ENCODE peak calls at places on chromosomes 12 and 14, in eight cellular contexts. One of them, this sample, is unnamed.
A peak's percentile ranks its signal among the peaks of the same experiment; 100 is the strongest.

GRCh38 chr12:125775507-125775906 is 710.3 kb downstream of the AACS start:
- DNase-seq in WERI-Rb-1: no peak
- DNase-seq in endodermal cell: no peak
- DNase-seq in CD8-positive, alpha-beta T cell: no peak
- DNase-seq in CD4-positive, alpha-beta T cell: no peak
- DNase-seq in heart right ventricle: no peak
- DNase-seq in HL-60: no peak
- DNase-seq in stomach: no peak
- DNase-seq in this sample: no peak

GRCh38 chr14:37796703-37797416 is 201.4 kb downstream of the TTC6 start:
- DNase-seq in CD4-positive, alpha-beta T cell: no peak
- DNase-seq in CD8-positive, alpha-beta T cell: no peak
- DNase-seq in stomach: no peak
- DNase-seq in heart right ventricle: no peak
- DNase-seq in HL-60: no peak
- DNase-seq in endodermal cell: no peak
- DNase-seq in WERI-Rb-1: no peak
- DNase-seq in this sample: no peak

GRCh38 chr12:113422929-113423669 is 919 bp downstream of the SDSL start:
- DNase-seq in heart right ventricle: no peak
- DNase-seq in CD4-positive, alpha-beta T cell: no peak
- DNase-seq in HL-60: no peak
- DNase-seq in endodermal cell: no peak
- DNase-seq in WERI-Rb-1: no peak
- DNase-seq in CD8-positive, alpha-beta T cell: no peak
- DNase-seq in stomach: no peak
- DNase-seq in this sample: no peak

GRCh38 chr12:16350682-16351081 is 3.2 kb downstream of the MGST1 start:
- DNase-seq in HL-60: peak; percentile 75
- DNase-seq in CD4-positive, alpha-beta T cell: no peak
- DNase-seq in CD8-positive, alpha-beta T cell: no peak
- DNase-seq in WERI-Rb-1: no peak
- DNase-seq in heart right ventricle: peak; percentile 12
- DNase-seq in endodermal cell: no peak
- DNase-seq in stomach: no peak
- DNase-seq in this sample: no peak

GRCh38 chr14:29616922-29617321 is 310.7 kb downstream of the PRKD1 start:
- DNase-seq in endodermal cell: no peak
- DNase-seq in WERI-Rb-1: no peak
- DNase-seq in CD4-positive, alpha-beta T cell: no peak
- DNase-seq in HL-60: no peak
- DNase-seq in heart right ventricle: no peak
- DNase-seq in stomach: no peak
- DNase-seq in CD8-positive, alpha-beta T cell: no peak
- DNase-seq in this sample: no peak

GRCh38 chr14:73295198-73295796 is 58.0 kb downstream of the PAPLN start:
- DNase-seq in HL-60: no peak
- DNase-seq in stomach: no peak
- DNase-seq in CD4-positive, alpha-beta T cell: no peak
- DNase-seq in heart right ventricle: no peak
- DNase-seq in CD8-positive, alpha-beta T cell: no peak
- DNase-seq in WERI-Rb-1: no peak
- DNase-seq in endodermal cell: no peak
- DNase-seq in this sample: no peak

GRCh38 chr14:85702937-85703336 is 173.0 kb downstream of the FLRT2 start:
- DNase-seq in HL-60: no peak
- DNase-seq in heart right ventricle: no peak
- DNase-seq in CD8-positive, alpha-beta T cell: no peak
- DNase-seq in WERI-Rb-1: no peak
- DNase-seq in stomach: no peak
- DNase-seq in endodermal cell: no peak
- DNase-seq in CD4-positive, alpha-beta T cell: no peak
- DNase-seq in this sample: no peak

GRCh38 chr14:68157971-68158371 is 338.4 kb downstream of the RAD51B start:
- DNase-seq in WERI-Rb-1: no peak
- DNase-seq in CD4-positive, alpha-beta T cell: no peak
- DNase-seq in stomach: no peak
- DNase-seq in heart right ventricle: no peak
- DNase-seq in endodermal cell: no peak
- DNase-seq in CD8-positive, alpha-beta T cell: no peak
- DNase-seq in HL-60: no peak
- DNase-seq in this sample: no peak

GRCh38 chr12:68240975-68241374 is 12.4 kb downstream of the IL22 start:
- DNase-seq in HL-60: no peak
- DNase-seq in stomach: no peak
- DNase-seq in CD4-positive, alpha-beta T cell: peak; percentile 28
- DNase-seq in CD8-positive, alpha-beta T cell: peak; percentile 37
- DNase-seq in WERI-Rb-1: no peak
- DNase-seq in endodermal cell: no peak
- DNase-seq in heart right ventricle: no peak
- DNase-seq in this sample: no peak

GRCh38 chr14:65496178-65496993 is 83.9 kb downstream of the FUT8 start:
- DNase-seq in WERI-Rb-1: no peak
- DNase-seq in heart right ventricle: no peak
- DNase-seq in endodermal cell: no peak
- DNase-seq in CD8-positive, alpha-beta T cell: no peak
- DNase-seq in stomach: no peak
- DNase-seq in CD4-positive, alpha-beta T cell: no peak
- DNase-seq in HL-60: no peak
- DNase-seq in this sample: no peak

GRCh38 chr14:89773151-89773550 is 181.4 kb downstream of the EFCAB11 start:
- DNase-seq in HL-60: no peak
- DNase-seq in CD4-positive, alpha-beta T cell: no peak
- DNase-seq in heart right ventricle: no peak
- DNase-seq in stomach: no peak
- DNase-seq in WERI-Rb-1: no peak
- DNase-seq in endodermal cell: peak; percentile 53
- DNase-seq in CD8-positive, alpha-beta T cell: no peak
- DNase-seq in this sample: no peak

GRCh38 chr14:89771251-89771650 is 183.3 kb downstream of the EFCAB11 start:
- DNase-seq in endodermal cell: no peak
- DNase-seq in stomach: no peak
- DNase-seq in CD8-positive, alpha-beta T cell: no peak
- DNase-seq in CD4-positive, alpha-beta T cell: no peak
- DNase-seq in WERI-Rb-1: no peak
- DNase-seq in heart right ventricle: no peak
- DNase-seq in HL-60: no peak
- DNase-seq in this sample: no peak

GRCh38 chr14:89775161-89775560 is 179.4 kb downstream of the EFCAB11 start:
- DNase-seq in endodermal cell: no peak
- DNase-seq in stomach: no peak
- DNase-seq in heart right ventricle: no peak
- DNase-seq in HL-60: no peak
- DNase-seq in WERI-Rb-1: no peak
- DNase-seq in CD4-positive, alpha-beta T cell: no peak
- DNase-seq in CD8-positive, alpha-beta T cell: no peak
- DNase-seq in this sample: no peak

GRCh38 chr14:89767861-89768268 is 186.7 kb downstream of the EFCAB11 start:
- DNase-seq in CD8-positive, alpha-beta T cell: peak; percentile 69
- DNase-seq in stomach: no peak
- DNase-seq in endodermal cell: peak; percentile 79
- DNase-seq in WERI-Rb-1: peak; percentile 57
- DNase-seq in heart right ventricle: no peak
- DNase-seq in CD4-positive, alpha-beta T cell: peak; percentile 55
- DNase-seq in HL-60: peak; percentile 70
- DNase-seq in this sample: peak; percentile 59

DNA sequence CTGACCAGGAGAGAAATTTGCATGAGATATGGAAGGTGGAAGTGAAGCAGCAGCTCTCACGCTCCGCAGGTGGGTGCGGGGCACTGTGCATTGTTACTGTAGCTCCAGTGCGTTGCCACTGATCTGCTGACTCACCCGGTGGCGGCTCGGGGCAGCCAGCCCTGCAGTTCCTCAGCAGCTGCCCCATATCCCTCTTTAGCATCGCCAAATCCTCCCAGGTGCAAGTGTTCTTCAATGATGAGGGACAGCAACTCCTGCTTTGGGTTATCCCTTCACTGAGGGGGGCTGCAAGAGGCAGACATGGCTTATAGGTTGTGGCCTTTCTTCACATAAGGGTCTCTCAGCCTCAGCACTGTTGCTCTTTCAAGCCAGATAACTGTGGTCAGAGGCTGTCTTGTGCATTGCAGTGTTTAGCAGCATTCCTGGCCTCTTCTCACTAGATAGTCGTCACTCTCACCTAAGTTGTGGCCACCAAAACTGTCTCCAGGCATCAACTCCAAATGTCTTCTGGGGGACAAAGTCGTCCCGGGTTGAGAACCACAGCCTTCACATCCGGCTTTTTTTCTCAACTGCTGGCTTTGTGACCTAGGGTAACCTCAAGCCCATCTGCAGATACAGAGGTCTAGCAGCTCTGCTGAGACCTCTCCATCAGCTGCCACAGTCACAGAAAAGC is 180.8 kb downstream of the EFCAB11 start:
- DNase-seq in CD8-positive, alpha-beta T cell: peak; percentile 73
- DNase-seq in heart right ventricle: peak; percentile 43
- DNase-seq in stomach: peak; percentile 80
- DNase-seq in CD4-positive, alpha-beta T cell: peak; percentile 54
- DNase-seq in HL-60: peak; percentile 88
- DNase-seq in WERI-Rb-1: peak; percentile 35
- DNase-seq in endodermal cell: peak; percentile 88
- DNase-seq in this sample: peak; percentile 64
- H3K27me3 ChIP-seq in CD8-positive, alpha-beta T cell: no peaks in the 10 kb centered on the region
- H3K27me3 ChIP-seq in heart right ventricle: no peaks in the 10 kb centered on the region
- H3K27me3 ChIP-seq in stomach: no peaks in the 10 kb centered on the region
- H3K27me3 ChIP-seq in CD4-positive, alpha-beta T cell: no peaks in the 10 kb centered on the region
- H3K27me3 ChIP-seq in HL-60: no peaks in the 10 kb centered on the region
- H3K27me3 ChIP-seq in WERI-Rb-1: no peaks in the 10 kb centered on the region
- H3K27me3 ChIP-seq in endodermal cell: no peaks in the 10 kb centered on the region
- H3K27me3 ChIP-seq in this sample: no peaks in the 10 kb centered on the region

GRCh38 chr12:51717325-51717925 is 126.4 kb downstream of the SCN8A start:
- DNase-seq in endodermal cell: no peak
- DNase-seq in heart right ventricle: no peak
- DNase-seq in stomach: no peak
- DNase-seq in CD8-positive, alpha-beta T cell: no peak
- DNase-seq in HL-60: no peak
- DNase-seq in WERI-Rb-1: no peak
- DNase-seq in CD4-positive, alpha-beta T cell: no peak
- DNase-seq in this sample: no peak

GRCh38 chr12:51722387-51722786 is 126.1 kb downstream of the FIGNL2 start:
- DNase-seq in WERI-Rb-1: no peak
- DNase-seq in stomach: no peak
- DNase-seq in CD8-positive, alpha-beta T cell: no peak
- DNase-seq in heart right ventricle: no peak
- DNase-seq in CD4-positive, alpha-beta T cell: no peak
- DNase-seq in endodermal cell: no peak
- DNase-seq in HL-60: no peak
- DNase-seq in this sample: no peak

GRCh38 chr12:51726931-51727330 is 121.6 kb downstream of the FIGNL2 start:
- DNase-seq in CD8-positive, alpha-beta T cell: no peak
- DNase-seq in HL-60: no peak
- DNase-seq in CD4-positive, alpha-beta T cell: no peak
- DNase-seq in stomach: no peak
- DNase-seq in WERI-Rb-1: no peak
- DNase-seq in endodermal cell: no peak
- DNase-seq in heart right ventricle: no peak
- DNase-seq in this sample: no peak

DNA sequence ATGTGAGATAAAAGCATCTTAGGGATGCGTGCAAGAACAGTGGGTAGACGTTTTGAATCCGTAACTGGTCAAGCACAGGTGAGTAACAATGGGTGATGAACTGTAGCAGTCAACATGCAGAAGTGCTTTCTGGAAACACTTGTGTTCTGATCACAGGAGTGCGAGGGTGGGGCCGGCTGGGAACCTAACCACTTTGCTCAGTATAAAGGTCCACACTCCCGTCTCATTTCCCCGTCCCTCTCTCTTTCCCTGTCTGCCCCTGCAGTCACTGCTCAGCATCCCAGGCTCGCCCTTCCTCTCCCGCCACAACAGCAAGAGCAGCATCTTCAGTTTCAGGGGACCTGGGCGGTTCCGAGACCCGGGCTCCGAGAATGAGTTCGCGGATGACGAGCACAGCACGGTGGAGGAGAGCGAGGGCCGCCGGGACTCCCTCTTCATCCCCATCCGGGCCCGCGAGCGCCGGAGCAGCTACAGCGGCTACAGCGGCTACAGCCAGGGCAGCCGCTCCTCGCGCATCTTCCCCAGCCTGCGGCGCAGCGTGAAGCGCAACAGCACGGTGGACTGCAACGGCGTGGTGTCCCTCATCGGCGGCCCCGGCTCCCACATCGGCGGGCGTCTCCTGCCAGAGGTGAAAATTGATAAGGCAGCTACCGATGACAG is 127.1 kb downstream of the FIGNL2 start:
- DNase-seq in endodermal cell: peak; percentile 92
- DNase-seq in heart right ventricle: peak; percentile 45
- DNase-seq in stomach: no peak
- DNase-seq in CD4-positive, alpha-beta T cell: peak; percentile 36
- DNase-seq in WERI-Rb-1: no peak
- DNase-seq in HL-60: peak; percentile 2
- DNase-seq in CD8-positive, alpha-beta T cell: peak; percentile 53
- DNase-seq in this sample: peak; percentile 67
- TF ChIP-seq CTCF in endodermal cell: peak; percentile 60
- TF ChIP-seq CTCF in heart right ventricle: no peak
- TF ChIP-seq CTCF in stomach: no peak
- TF ChIP-seq CTCF in CD4-positive, alpha-beta T cell: no peak
- TF ChIP-seq CTCF in WERI-Rb-1: no peak
- TF ChIP-seq CTCF in HL-60: no peak
- TF ChIP-seq CTCF in CD8-positive, alpha-beta T cell: no peak
- TF ChIP-seq CTCF in this sample: no peak

GRCh38 chr12:131565256-131566005 is 145.5 kb upstream of the SFSWAP start:
- DNase-seq in CD8-positive, alpha-beta T cell: no peak
- DNase-seq in endodermal cell: no peak
- DNase-seq in heart right ventricle: no peak
- DNase-seq in HL-60: no peak
- DNase-seq in WERI-Rb-1: no peak
- DNase-seq in stomach: no peak
- DNase-seq in CD4-positive, alpha-beta T cell: no peak
- DNase-seq in this sample: no peak
- H3K27me3 ChIP-seq in CD8-positive, alpha-beta T cell: no peaks in the 10 kb centered on the region
- H3K27me3 ChIP-seq in endodermal cell: no peaks in the 10 kb centered on the region
- H3K27me3 ChIP-seq in heart right ventricle: peaks cover 34% of the 10 kb centered on the region
- H3K27me3 ChIP-seq in HL-60: no peaks in the 10 kb centered on the region
- H3K27me3 ChIP-seq in WERI-Rb-1: no peaks in the 10 kb centered on the region
- H3K27me3 ChIP-seq in stomach: no peaks in the 10 kb centered on the region
- H3K27me3 ChIP-seq in CD4-positive, alpha-beta T cell: no peaks in the 10 kb centered on the region
- H3K27me3 ChIP-seq in this sample: no peaks in the 10 kb centered on the region

DNA sequence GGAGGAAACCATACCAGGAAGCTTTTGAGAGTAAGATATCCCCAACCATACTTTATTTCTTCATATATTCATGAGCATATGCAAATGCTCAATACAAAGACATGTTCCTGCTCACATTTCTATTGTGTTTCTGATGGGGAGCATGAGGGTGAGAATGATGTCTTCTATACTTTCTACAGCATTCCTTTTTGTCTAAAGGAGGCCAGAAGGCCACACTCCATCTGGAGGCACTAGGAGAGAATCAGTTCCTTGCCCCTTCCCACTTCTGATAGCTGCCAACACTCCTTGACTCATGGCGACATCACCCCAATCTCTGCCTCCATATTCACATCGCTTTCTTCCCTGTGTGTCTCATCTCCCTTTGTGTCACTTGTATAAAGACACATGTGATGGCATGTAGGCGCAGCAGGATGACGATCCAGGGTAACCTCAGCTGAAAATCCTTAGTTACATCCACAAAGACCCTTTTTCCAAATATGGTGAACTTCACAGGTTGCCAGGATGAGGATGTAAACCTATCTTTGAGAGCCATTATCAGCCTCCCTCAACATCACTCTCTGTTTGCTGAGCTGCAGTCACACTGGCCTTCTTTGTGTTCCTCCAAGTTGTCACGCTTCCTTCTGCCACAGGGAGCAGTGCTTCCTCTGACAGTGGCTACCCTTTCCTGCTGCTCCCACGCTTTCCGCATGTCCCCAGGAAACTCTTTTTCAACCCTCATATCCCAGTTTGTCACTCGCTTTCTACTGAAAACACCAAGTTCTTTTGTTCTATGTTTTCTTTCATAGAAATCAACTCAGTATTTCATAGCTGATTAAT is 96.9 kb downstream of the STXBP6 start:
- DNase-seq in WERI-Rb-1: no peak
- DNase-seq in stomach: no peak
- DNase-seq in endodermal cell: peak; percentile 83
- DNase-seq in heart right ventricle: no peak
- DNase-seq in HL-60: no peak
- DNase-seq in CD4-positive, alpha-beta T cell: no peak
- DNase-seq in CD8-positive, alpha-beta T cell: no peak
- DNase-seq in this sample: no peak
- TF ChIP-seq CTCF in WERI-Rb-1: peak; percentile 45
- TF ChIP-seq CTCF in stomach: no peak
- TF ChIP-seq CTCF in endodermal cell: peak; percentile 75
- TF ChIP-seq CTCF in heart right ventricle: peak; percentile 21
- TF ChIP-seq CTCF in HL-60: no peak
- TF ChIP-seq CTCF in CD4-positive, alpha-beta T cell: no peak
- TF ChIP-seq CTCF in CD8-positive, alpha-beta T cell: no peak
- TF ChIP-seq CTCF in this sample: no peak